ENCODE peak calls at places on chromosomes 12 and 14, in six cellular contexts. B is choroid plexus epithelial cell, H is suprapubic skin, V is dorsolateral prefrontal cortex, T is adrenal gland, C is cardiac muscle cell. N is an unnamed sample.

GRCh38 chr12:3152013-3152412 is 74.8 kb downstream of the TSPAN9 start:
- DNase-seq in V (no peak), C (no peak), H (no peak), B (peak), T (no peak), N (peak)

GRCh38 chr12:15688202-15688736 is 100.9 kb downstream of the EPS8 start:
- DNase-seq in V (peak), H (peak), C (no peak), T (peak), B (peak), N (no peak)

GRCh38 chr12:55706840-55707671 is 648 bp downstream of the ITGA7 start:
- DNase-seq in C (peak), V (no peak), B (no peak), T (no peak), H (no peak), N (peak)

GRCh38 chr14:103313704-103314103 is 20.3 kb upstream of the EIF5 start:
- DNase-seq in H (peak), C (no peak), V (peak), B (no peak), T (peak), N (no peak)

GRCh38 chr12:6563448-6564050 is 4.5 kb downstream of the NOP2 start:
- DNase-seq in T (peak), C (peak), H (no peak), V (no peak), B (peak), N (no peak)

GRCh38 chr12:102522768-102523167 is 42.4 kb upstream of the IGF1 start:
- DNase-seq in T (no peak), B (no peak), H (no peak), V (no peak), C (no peak), N (no peak)

GRCh38 chr12:89829434-89829975 is 120.9 kb upstream of the ATP2B1 start:
- DNase-seq in T (no peak), C (no peak), H (no peak), V (no peak), B (no peak), N (no peak)

GRCh38 chr14:72553161-72553560 is 340.7 kb downstream of the DPF3 start:
- DNase-seq in H (no peak), V (peak), C (no peak), T (no peak), B (no peak), N (no peak)

GRCh38 chr12:124686001-124686884 is 118.8 kb upstream of the NCOR2 start:
- DNase-seq in B (no peak), T (no peak), V (no peak), H (no peak), C (no peak), N (no peak)

GRCh38 chr12:42130670-42131402 is 13.8 kb downstream of the GXYLT1 start:
- DNase-seq in V (no peak), C (no peak), H (no peak), T (peak), B (peak), N (no peak)

GRCh38 chr12:128644664-128645296 is 179.0 kb downstream of the SLC15A4 start:
- DNase-seq in B (peak), C (peak), T (peak), H (no peak), V (no peak), N (no peak)

GRCh38 chr12:51528852-51529545 is 62.0 kb upstream of the SCN8A start:
- DNase-seq in B (no peak), H (no peak), V (no peak), C (no peak), T (no peak), N (no peak)
- TF ChIP-seq CTCF in B (no peak), H (no peak), V (no peak), C (no peak), T (no peak), N (no peak)

GRCh38 chr12:75560167-75560566 is 48.8 kb upstream of the KRR1 start:
- DNase-seq in T (no peak), C (peak), H (no peak), V (no peak), B (peak), N (no peak)
- TF ChIP-seq CTCF in T (peak), C (peak), H (no peak), V (peak), B (peak), N (peak)

GRCh38 chr12:121712462-121713256 is at the start of gene TMEM120B:
- DNase-seq in C (peak), H (peak), B (peak), V (peak), T (peak), N (no peak)
- TF ChIP-seq CTCF in C (no peak), H (no peak), B (no peak), V (no peak), T (no peak), N (peak)

DNA sequence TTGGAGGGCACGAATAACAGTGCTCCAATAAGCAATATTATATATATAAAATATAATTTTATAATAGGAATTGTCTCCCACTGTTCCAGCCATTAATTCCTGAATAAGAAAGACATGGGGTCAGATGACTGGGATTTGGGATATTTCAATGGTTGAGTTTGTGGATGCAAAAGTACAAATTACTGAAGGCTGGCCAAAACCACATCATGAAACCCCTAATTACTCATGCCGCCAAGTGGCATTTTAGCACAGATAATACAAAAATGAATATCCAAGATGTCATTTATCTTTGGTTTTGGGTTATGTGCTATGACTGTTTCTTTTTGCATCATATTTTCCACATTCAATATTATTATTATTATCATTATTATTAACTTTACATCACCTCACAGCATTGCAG is 261.4 kb upstream of the TBX3 start:
- DNase-seq in B (no peak), H (no peak), T (no peak), V (no peak), C (no peak), N (no peak)
- TF ChIP-seq CTCF in B (no peak), H (no peak), T (no peak), V (no peak), C (no peak), N (no peak)

DNA sequence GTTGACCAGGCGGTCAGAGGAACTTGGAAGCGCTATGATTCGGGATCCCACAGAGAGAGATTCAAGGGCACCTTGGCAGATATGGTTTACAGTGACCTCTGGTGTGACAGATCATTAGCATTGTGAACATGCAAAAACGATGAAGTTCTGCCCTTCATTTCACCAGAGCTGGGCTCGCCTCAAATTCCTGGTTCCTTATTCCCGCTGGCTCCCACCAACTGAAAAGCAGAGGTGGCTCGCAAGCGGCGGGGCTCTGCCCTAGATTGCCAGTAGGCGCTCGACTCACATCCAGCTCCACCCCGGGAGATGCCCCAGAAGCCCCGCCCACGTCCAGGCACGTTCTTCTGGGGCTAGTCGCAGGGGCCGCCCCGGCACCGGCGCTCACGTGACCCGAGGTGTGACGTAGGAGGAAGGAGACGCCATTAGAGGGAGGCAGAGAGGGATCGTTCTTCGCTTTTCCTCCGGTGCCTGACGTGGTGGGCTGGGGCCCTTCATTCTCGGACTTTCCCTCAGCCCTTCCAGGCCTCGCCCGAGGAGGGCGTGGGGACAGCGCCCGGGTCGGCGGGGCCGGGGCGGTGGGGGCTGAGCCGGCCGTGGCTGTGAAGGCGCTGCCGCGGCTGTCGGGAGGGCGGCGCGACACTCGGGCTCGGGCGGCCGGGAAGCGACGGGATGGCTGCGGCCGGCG is at the start of gene RAB21:
- DNase-seq in B (peak), C (peak), T (peak), V (peak), H (peak), N (peak)
- TF ChIP-seq CTCF in B (peak), C (peak), T (no peak), V (peak), H (peak), N (peak)

DNA sequence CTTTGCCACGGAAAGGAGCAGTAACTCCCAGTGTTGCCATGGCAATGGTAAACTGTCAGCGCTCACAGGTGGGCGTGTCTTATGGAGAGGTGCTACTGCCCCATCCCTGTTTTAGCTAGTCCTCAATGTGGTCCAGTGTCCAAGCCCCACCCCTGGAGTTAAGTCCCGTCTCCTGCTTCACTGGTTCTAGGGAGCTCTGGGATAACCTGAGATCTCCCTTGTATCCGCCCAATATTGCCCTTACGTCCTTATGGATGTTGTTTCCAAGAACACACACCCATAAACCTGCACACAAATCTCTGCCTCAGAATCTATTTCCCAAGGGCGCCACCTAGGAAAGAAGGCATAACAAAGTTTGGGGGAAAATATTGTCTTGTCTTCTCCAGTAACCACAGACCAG is 64.2 kb downstream of the SPRING1 start:
- DNase-seq in C (no peak), B (no peak), V (no peak), H (no peak), T (no peak), N (no peak)
- TF ChIP-seq CTCF in C (peak), B (peak), V (no peak), H (no peak), T (no peak), N (peak)